ENCODE peak calls at places on chromosomes 12 and 14, in seven cellular contexts. E, T, V, C, B, X and D are unnamed samples.
A peak's percentile ranks its signal among the peaks of the same experiment; 100 is the strongest.

GRCh38 chr12:93868771-93869170 is 191.6 kb downstream of the CRADD start:
- DNase-seq in E (no peak), V (no peak), B (no peak), T (no peak), X (no peak), C (no peak), D (no peak)

GRCh38 chr14:68921049-68921448 is 58.1 kb downstream of the ACTN1 start:
- DNase-seq in B (no peak), V (no peak), E (no peak), C (no peak), T (no peak), X (no peak), D (no peak)

GRCh38 chr12:132718644-132719043 is 8.0 kb downstream of the PGAM5 start:
- DNase-seq in C (no peak), E (no peak), V (no peak), X (no peak), B (no peak), T (no peak), D (no peak)

GRCh38 chr12:109880049-109880931 is at the start of gene GLTP:
- DNase-seq in T (peak; percentile 93), B (peak; percentile 84), E (peak; percentile 94), C (peak; percentile 87), V (peak; percentile 88), X (peak; percentile 87), D (peak; percentile 41)

GRCh38 chr12:29756741-29757390 is 26.9 kb downstream of the TMTC1 start:
- DNase-seq in C (no peak), T (no peak), E (no peak), X (no peak), V (no peak), B (no peak), D (no peak)

GRCh38 chr12:112838731-112839130 is 47.2 kb downstream of the RPH3A start:
- DNase-seq in B (peak; percentile 47), E (no peak), X (no peak), T (no peak), C (no peak), V (no peak), D (no peak)

GRCh38 chr12:25051583-25052190 is 102.8 kb upstream of the BCAT1 start:
- DNase-seq in X (no peak), C (no peak), V (no peak), T (no peak), B (no peak), E (no peak), D (no peak)

GRCh38 chr14:66662374-66662773 is 154.4 kb downstream of the GPHN start:
- DNase-seq in E (no peak), V (no peak), B (no peak), C (no peak), X (peak; percentile 21), T (peak; percentile 6), D (no peak)

GRCh38 chr12:132872975-132873421 is 14.4 kb downstream of the CHFR start:
- DNase-seq in B (no peak), X (no peak), V (no peak), T (no peak), E (no peak), C (no peak), D (no peak)

GRCh38 chr12:19954163-19954562 is 414.2 kb upstream of the PDE3A start:
- DNase-seq in C (peak; percentile 17), V (no peak), B (no peak), X (no peak), T (no peak), E (no peak), D (no peak)

GRCh38 chr14:44979740-44980346 is 17.9 kb downstream of the TOGARAM1 start:
- DNase-seq in B (no peak), E (no peak), C (peak; percentile 63), T (no peak), V (peak; percentile 33), X (no peak), D (no peak)

GRCh38 chr12:49511410-49511809 is 27.4 kb upstream of the KCNH3 start:
- DNase-seq in E (no peak), C (no peak), X (no peak), B (no peak), V (no peak), T (no peak), D (no peak)

GRCh38 chr12:105907982-105908381 is 230.8 kb downstream of the NUAK1 start:
- DNase-seq in T (no peak), E (no peak), C (no peak), V (no peak), X (no peak), B (no peak), D (no peak)

GRCh38 chr12:104215638-104216297 is at the start of gene TXNRD1:
- DNase-seq in E (peak; percentile 94), B (peak; percentile 88), X (peak; percentile 87), T (peak; percentile 90), C (peak; percentile 87), V (peak; percentile 85), D (peak; percentile 27)

GRCh38 chr14:67541448-67542387 is 8.6 kb downstream of the PLEKHH1 start:
- DNase-seq in E (peak; percentile 23), T (no peak), C (no peak), X (peak; percentile 67), B (no peak), V (no peak), D (no peak)

GRCh38 chr12:25023808-25024207 is 74.9 kb upstream of the BCAT1 start:
- DNase-seq in E (no peak), V (no peak), T (no peak), C (no peak), B (no peak), X (no peak), D (no peak)

GRCh38 chr14:67837011-67837624 is 17.5 kb downstream of the RAD51B start:
- DNase-seq in X (no peak), C (no peak), V (no peak), T (peak; percentile 40), B (no peak), E (no peak), D (peak; percentile 45)

GRCh38 chr12:59928416-59928815 is 332.6 kb downstream of the SLC16A7 start:
- DNase-seq in V (no peak), T (no peak), E (no peak), C (no peak), B (no peak), X (no peak), D (no peak)

GRCh38 chr12:9619411-9620179 is 11.9 kb upstream of the KLRB1 start:
- DNase-seq in E (no peak), T (no peak), B (no peak), V (no peak), X (no peak), C (no peak), D (no peak)
- TF ChIP-seq CTCF in E (no peak), T (no peak), B (no peak), V (no peak), X (no peak), C (no peak), D (no peak)

GRCh38 chr12:27123642-27124041 is 41.3 kb upstream of the C12orf71 start:
- DNase-seq in C (no peak), X (no peak), T (no peak), B (no peak), E (no peak), V (no peak), D (no peak)
- TF ChIP-seq CTCF in C (peak; percentile 26), X (no peak), T (peak; percentile 58), B (no peak), E (peak; percentile 28), V (peak; percentile 9), D (no peak)

DNA sequence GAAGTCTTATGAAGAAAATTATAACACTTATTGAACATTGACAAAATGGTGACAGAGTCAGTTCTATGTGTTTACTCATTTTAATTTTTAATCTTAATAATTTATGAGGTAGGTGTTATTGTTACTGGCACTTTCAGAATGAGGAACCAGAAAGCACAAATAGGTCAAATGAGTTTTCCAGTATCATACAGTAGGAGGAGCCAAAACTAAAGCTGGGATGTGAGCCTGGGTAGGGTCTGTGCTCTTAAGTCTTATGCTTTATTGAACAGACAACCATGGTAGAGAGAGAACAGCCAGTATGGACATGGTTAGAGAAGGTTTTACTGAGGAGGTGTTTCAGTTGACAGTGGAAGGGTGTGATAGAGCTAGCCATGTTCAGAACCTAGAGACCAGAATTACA is 775.7 kb downstream of the TMTC2 start:
- DNase-seq in T (no peak), B (no peak), V (no peak), E (no peak), X (no peak), C (no peak), D (no peak)
- TF ChIP-seq CTCF in T (no peak), B (no peak), V (no peak), E (no peak), X (no peak), C (peak; percentile 23), D (no peak)

GRCh38 chr12:121323908-121324307 is 27.4 kb upstream of the CAMKK2 start:
- DNase-seq in E (no peak), X (no peak), T (no peak), V (no peak), C (no peak), B (no peak), D (no peak)

GRCh38 chr12:121314441-121314840 is 17.9 kb upstream of the CAMKK2 start:
- DNase-seq in B (no peak), E (no peak), V (no peak), C (no peak), X (no peak), T (no peak), D (no peak)

DNA sequence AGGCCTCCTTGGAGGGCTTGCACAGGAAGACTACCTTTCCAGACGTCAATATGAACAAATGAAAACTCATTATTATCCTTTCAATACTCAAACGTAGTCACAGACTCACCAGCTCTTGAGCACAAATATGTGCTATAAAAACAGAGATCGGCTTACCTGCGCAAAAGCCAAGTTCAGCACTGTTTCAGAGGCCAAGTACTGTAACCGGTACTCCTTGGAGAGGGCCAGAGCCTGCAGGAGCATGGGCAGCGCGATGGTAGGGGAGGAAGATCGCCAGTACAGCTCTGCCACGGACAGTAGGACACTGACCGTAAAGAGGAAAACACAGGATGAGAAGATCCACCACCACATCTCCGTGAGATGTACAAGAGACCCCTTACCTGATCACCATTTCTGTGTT is 21.6 kb upstream of the CAMKK2 start:
- DNase-seq in C (no peak), B (no peak), T (no peak), X (no peak), V (no peak), E (no peak), D (no peak)
- TF ChIP-seq CTCF in C (no peak), B (no peak), T (no peak), X (no peak), V (no peak), E (no peak), D (no peak)

DNA sequence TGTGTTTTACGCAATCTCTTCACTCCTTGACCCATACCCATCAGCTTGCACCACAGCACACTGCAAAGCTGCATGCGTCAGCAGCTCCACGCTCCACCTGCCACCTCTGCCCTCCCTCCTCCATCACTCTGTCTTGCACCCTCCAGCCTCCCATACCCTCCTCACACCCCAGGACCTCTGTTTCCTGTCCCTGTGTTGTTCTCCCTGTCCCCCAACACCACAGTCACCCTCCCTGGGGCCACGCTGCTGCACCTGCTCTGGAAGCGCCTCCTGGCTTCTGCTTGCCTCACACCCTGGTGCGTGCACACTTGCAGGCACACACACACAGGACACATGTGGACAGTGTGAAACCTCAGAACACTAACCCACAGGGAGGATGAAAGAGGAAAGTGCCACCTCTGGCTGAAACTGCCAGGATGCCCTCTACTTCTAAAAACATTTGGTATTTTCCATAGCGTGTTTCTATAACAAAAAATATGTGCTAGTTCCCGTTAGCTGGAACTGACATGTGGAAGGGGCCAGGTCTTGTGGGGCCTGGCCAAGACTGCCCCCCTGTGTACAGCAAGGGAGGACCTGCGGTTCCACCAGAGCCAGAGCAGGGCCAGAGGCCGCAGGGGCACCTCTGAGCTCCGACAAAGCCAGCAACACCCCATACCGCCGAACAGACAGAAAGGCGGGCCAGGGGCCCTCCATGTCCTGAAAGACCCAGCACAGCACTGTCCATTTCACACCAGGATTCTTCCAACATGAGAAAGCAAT is 10.0 kb downstream of the BRF1 start:
- DNase-seq in E (no peak), B (no peak), X (no peak), V (no peak), C (no peak), T (no peak), D (no peak)
- TF ChIP-seq CTCF in E (no peak), B (no peak), X (no peak), V (no peak), C (no peak), T (no peak), D (no peak)